ENCODE peak calls at places on chromosomes 13 and 19, in seven cellular contexts. H is fibroblast of lung, V is psoas muscle, Z is BJ, T is AG10803, Y is fibroblast of the aortic adventitia, B is esophagus squamous epithelium. C is an unnamed sample.

GRCh38 chr13:97338571-97338970 is 95.4 kb upstream of the RAP2A start:
- DNase-seq in B (no peak), Z (no peak), V (no peak), T (no peak), H (no peak), Y (no peak), C (no peak)

GRCh38 chr13:70792121-70792520 is 683.9 kb upstream of the KLHL1 start:
- DNase-seq in V (no peak), B (no peak), Y (no peak), Z (no peak), H (no peak), T (no peak), C (no peak)

GRCh38 chr13:40388617-40389016 is 277.8 kb downstream of the FOXO1 start:
- DNase-seq in Z (peak), T (peak), H (no peak), V (no peak), B (peak), Y (no peak), C (peak)

GRCh38 chr19:12648088-12648487 is 18.5 kb downstream of the MAN2B1 start:
- DNase-seq in T (no peak), Y (no peak), V (no peak), B (no peak), H (no peak), Z (no peak), C (no peak)

GRCh38 chr13:99218969-99219368 is 18.3 kb downstream of the UBAC2 start:
- DNase-seq in Z (no peak), T (no peak), H (no peak), V (no peak), Y (no peak), B (no peak), C (no peak)

GRCh38 chr13:30752201-30752797 is 17.0 kb downstream of the ALOX5AP start:
- DNase-seq in V (peak), T (no peak), Z (no peak), B (no peak), H (peak), Y (peak), C (peak)

GRCh38 chr19:35845215-35846037 is 6.9 kb downstream of the NPHS1 start:
- DNase-seq in Z (no peak), Y (no peak), V (peak), B (no peak), H (no peak), T (no peak), C (no peak)

GRCh38 chr19:35959040-35959967 is 23.1 kb downstream of the LRFN3 start:
- DNase-seq in Y (no peak), B (no peak), V (peak), H (no peak), Z (no peak), T (no peak), C (no peak)

GRCh38 chr19:46714523-46715106 is 2.3 kb downstream of the PRKD2 start:
- DNase-seq in H (no peak), Z (no peak), V (no peak), T (no peak), B (no peak), Y (no peak), C (no peak)

GRCh38 chr19:43534811-43535761 is 2.1 kb downstream of the ZNF575 start:
- DNase-seq in H (peak), T (peak), V (peak), Y (peak), B (no peak), Z (no peak), C (peak)

GRCh38 chr13:61144834-61145593 is 270.6 kb downstream of the PCDH20 start:
- DNase-seq in T (no peak), Y (no peak), Z (no peak), H (no peak), V (no peak), B (no peak), C (no peak)

GRCh38 chr19:33226550-33227241 is 1.0 kb upstream of the SLC7A10 start:
- DNase-seq in Y (no peak), T (no peak), Z (no peak), V (no peak), B (no peak), H (peak), C (peak)
- TF ChIP-seq CTCF in Y (no peak), T (no peak), Z (no peak), V (no peak), B (no peak), H (no peak), C (no peak)

DNA sequence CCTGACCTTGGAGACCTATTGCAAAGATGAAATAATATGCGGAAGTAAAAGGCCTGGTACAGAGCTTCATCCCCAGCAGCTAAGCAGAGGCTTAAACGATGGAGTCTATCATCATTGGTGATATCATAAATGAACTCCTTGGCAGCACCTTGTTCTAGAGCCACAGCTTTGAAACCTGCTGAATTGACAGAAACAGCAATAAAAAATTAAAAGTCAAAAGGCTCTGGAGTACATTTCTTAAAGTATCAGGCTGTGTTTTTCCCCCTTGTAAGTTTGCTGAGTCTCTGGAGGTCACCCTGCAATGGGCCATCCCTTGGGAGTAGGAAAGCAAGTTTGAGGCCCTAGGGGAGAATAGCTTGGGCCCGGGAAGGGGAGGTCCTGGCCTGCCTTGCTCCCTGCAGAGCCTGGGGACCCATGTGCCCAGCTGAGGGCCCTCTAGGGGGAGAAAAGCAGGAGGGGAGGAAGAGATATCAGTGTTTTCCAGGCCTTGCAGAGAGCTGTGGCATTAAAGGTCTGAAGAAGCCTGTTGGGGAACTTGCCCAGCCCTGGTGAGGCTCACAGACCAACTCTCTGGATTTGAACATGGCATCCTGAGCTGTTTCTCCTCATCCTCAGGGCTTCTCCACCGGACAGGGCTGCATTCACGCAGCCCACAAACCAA is 416.1 kb downstream of the ZNF536 start:
- DNase-seq in V (no peak), Y (no peak), T (no peak), H (no peak), Z (no peak), B (no peak), C (no peak)
- TF ChIP-seq CTCF in V (no peak), Y (no peak), T (no peak), H (no peak), Z (no peak), B (no peak), C (no peak)

GRCh38 chr19:42325896-42326771 is 699 bp downstream of the MEGF8 start:
- DNase-seq in V (peak), Z (no peak), B (no peak), H (no peak), Y (no peak), T (no peak), C (no peak)
- TF ChIP-seq CTCF in V (peak), Z (peak), B (no peak), H (no peak), Y (no peak), T (peak), C (peak)

GRCh38 chr19:4343056-4343844 is at the start of gene MPND:
- DNase-seq in T (peak), H (peak), V (peak), Y (peak), Z (no peak), B (peak), C (peak)

GRCh38 chr19:4334929-4335833 is 3.4 kb downstream of the STAP2 start:
- DNase-seq in H (no peak), B (no peak), Y (no peak), T (no peak), Z (no peak), V (no peak), C (no peak)

GRCh38 chr19:4338441-4339350 is at the start of gene STAP2:
- DNase-seq in Y (no peak), Z (no peak), V (no peak), B (no peak), T (no peak), H (no peak), C (peak)

GRCh38 chr19:4342421-4343055 is 824 bp upstream of the MPND start:
- DNase-seq in T (peak), V (peak), H (peak), B (peak), Y (peak), Z (peak), C (peak)

GRCh38 chr19:4337906-4338440 is 654 bp downstream of the STAP2 start:
- DNase-seq in B (no peak), Y (peak), H (no peak), T (peak), V (no peak), Z (no peak), C (peak)
- TF ChIP-seq CTCF in B (no peak), Y (no peak), H (no peak), T (no peak), V (no peak), Z (no peak), C (no peak)

DNA sequence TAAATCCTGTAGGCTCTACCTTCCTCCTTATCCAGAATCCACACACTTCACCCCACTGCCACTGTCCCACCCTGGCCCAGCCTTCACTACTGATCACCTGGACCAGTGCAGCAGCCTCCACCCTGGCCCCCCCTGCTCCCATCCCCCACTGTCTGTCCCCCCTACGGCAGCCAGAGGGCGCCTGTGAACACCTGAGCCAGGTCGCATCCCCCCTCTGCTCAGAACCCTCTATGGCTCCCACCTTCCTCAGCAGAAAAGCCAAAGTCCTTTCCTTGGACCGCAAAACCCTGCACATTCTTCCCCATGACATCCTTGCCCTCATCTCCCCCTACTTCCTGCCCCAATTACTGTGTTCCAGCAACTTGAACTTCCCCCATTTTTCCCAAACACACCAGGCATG is 20.6 kb downstream of the ELAVL3 start:
- DNase-seq in T (no peak), Y (no peak), B (no peak), Z (no peak), V (no peak), H (no peak), C (no peak)
- TF ChIP-seq CTCF in T (no peak), Y (peak), B (no peak), Z (peak), V (no peak), H (no peak), C (peak)

C was measured in choroid plexus epithelial cell.